ENCODE peak calls at places on chromosomes 7 and 10, in eight cellular contexts. J is colonic mucosa, V is fibroblast of lung, P is A549, L is kidney epithelial cell, A is ovary, E is upper lobe of right lung, I is left ventricle myocardium inferior. Y is an unnamed sample.

GRCh38 chr7:158828343-158829020 is 827 bp downstream of the ESYT2 start:
- DNase-seq in J (peak), V (peak), P (peak), L (no peak), A (peak), E (peak), I (peak), Y (no peak)

GRCh38 chr10:44045020-44045419 is 339.9 kb downstream of the CXCL12 start:
- DNase-seq in J (no peak), V (no peak), P (no peak), L (no peak), A (no peak), E (no peak), I (peak), Y (no peak)

GRCh38 chr7:30979027-30979426 is 15.3 kb downstream of the GHRHR start:
- DNase-seq in J (no peak), V (no peak), P (no peak), L (no peak), A (no peak), E (no peak), I (no peak), Y (no peak)

GRCh38 chr10:15300697-15301096 is 70.4 kb downstream of the FAM171A1 start:
- DNase-seq in J (no peak), V (no peak), P (no peak), L (no peak), A (no peak), E (no peak), I (no peak), Y (no peak)

GRCh38 chr7:151008143-151008510 is 16.2 kb downstream of the ATG9B start:
- DNase-seq in J (no peak), V (no peak), P (no peak), L (no peak), A (peak), E (no peak), I (no peak), Y (no peak)

GRCh38 chr7:76428868-76429805 is 4.4 kb downstream of the ZP3 start:
- DNase-seq in J (no peak), V (no peak), P (no peak), L (no peak), A (no peak), E (no peak), I (no peak), Y (no peak)

GRCh38 chr10:132411561-132412253 is 14.7 kb downstream of the PWWP2B start:
- DNase-seq in J (peak), V (peak), P (no peak), L (no peak), A (no peak), E (peak), I (no peak), Y (no peak)

GRCh38 chr10:61628875-61629513 is 33.7 kb upstream of the CABCOCO1 start:
- DNase-seq in J (no peak), V (peak), P (peak), L (peak), A (peak), E (no peak), I (no peak), Y (peak)

GRCh38 chr10:104080762-104081161 is 4.9 kb downstream of the COL17A1 start:
- DNase-seq in J (no peak), V (peak), P (peak), L (no peak), A (no peak), E (no peak), I (no peak), Y (no peak)

GRCh38 chr10:92517034-92517655 is 56.7 kb downstream of the IDE start:
- DNase-seq in J (peak), V (peak), P (peak), L (peak), A (peak), E (no peak), I (no peak), Y (peak)

GRCh38 chr7:51029586-51030230 is 247.0 kb upstream of the GRB10 start:
- DNase-seq in J (no peak), V (peak), P (no peak), L (no peak), A (no peak), E (no peak), I (no peak), Y (no peak)

GRCh38 chr7:81190997-81191747 is 272.3 kb upstream of the SEMA3C start:
- DNase-seq in J (no peak), V (peak), P (peak), L (peak), A (no peak), E (no peak), I (no peak), Y (peak)

GRCh38 chr7:151761256-151761655 is 115.7 kb downstream of the PRKAG2 start:
- DNase-seq in J (peak), V (no peak), P (no peak), L (no peak), A (no peak), E (no peak), I (no peak), Y (no peak)

DNA sequence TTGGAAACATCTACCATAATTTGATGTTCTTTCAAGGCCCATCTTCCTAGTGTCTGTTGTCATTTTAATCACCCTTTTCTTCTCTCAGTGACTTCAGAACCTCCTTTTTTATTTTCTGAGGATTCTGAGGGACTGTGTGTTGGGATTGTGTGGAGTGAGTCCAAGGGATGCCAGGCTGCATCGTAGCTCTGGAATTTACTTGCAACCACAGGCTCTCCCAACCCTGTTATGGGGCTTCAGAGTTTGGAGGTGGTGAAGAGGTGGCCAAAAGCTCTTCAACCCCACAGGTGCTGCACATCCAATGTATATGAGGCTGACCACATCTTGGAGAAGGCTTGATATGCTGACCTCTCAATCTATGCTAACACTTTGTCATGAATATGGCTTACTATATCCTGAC is 79.5 kb upstream of the GPR141 start:
- DNase-seq in J (no peak), V (no peak), P (no peak), L (no peak), A (no peak), E (no peak), I (no peak), Y (no peak)
- H3K4me3 ChIP-seq in J (no peak), V (no peak), P (no peak), L (no peak), A (no peak), E (no peak), I (no peak), Y (no peak)

GRCh38 chr7:117715784-117716445 is 157.3 kb downstream of the CTTNBP2 start:
- DNase-seq in J (peak), V (peak), P (peak), L (peak), A (no peak), E (no peak), I (no peak), Y (no peak)
- TF ChIP-seq CTCF in J (peak), V (peak), P (peak), L (peak), A (no peak), E (peak), I (peak), Y (peak)

GRCh38 chr10:120979435-120980315 is 128.5 kb downstream of the WDR11 start:
- DNase-seq in J (peak), V (peak), P (peak), L (no peak), A (no peak), E (peak), I (no peak), Y (no peak)
- H3K4me3 ChIP-seq in J (peak), V (no peak), P (peak), L (peak), A (peak), E (peak), I (peak), Y (peak)

GRCh38 chr7:26345837-26346236 is 54.2 kb downstream of the SNX10 start:
- DNase-seq in J (no peak), V (no peak), P (no peak), L (no peak), A (no peak), E (no peak), I (no peak), Y (no peak)
- TF ChIP-seq CTCF in J (no peak), V (no peak), P (no peak), L (no peak), A (no peak), E (no peak), I (no peak), Y (no peak)

GRCh38 chr7:99562832-99563231 is 4.4 kb downstream of the ZNF655 start:
- DNase-seq in J (peak), V (peak), P (peak), L (peak), A (no peak), E (no peak), I (no peak), Y (peak)
- H3K4me3 ChIP-seq in J (no peak), V (no peak), P (peak), L (no peak), A (no peak), E (no peak), I (no peak), Y (no peak)

DNA sequence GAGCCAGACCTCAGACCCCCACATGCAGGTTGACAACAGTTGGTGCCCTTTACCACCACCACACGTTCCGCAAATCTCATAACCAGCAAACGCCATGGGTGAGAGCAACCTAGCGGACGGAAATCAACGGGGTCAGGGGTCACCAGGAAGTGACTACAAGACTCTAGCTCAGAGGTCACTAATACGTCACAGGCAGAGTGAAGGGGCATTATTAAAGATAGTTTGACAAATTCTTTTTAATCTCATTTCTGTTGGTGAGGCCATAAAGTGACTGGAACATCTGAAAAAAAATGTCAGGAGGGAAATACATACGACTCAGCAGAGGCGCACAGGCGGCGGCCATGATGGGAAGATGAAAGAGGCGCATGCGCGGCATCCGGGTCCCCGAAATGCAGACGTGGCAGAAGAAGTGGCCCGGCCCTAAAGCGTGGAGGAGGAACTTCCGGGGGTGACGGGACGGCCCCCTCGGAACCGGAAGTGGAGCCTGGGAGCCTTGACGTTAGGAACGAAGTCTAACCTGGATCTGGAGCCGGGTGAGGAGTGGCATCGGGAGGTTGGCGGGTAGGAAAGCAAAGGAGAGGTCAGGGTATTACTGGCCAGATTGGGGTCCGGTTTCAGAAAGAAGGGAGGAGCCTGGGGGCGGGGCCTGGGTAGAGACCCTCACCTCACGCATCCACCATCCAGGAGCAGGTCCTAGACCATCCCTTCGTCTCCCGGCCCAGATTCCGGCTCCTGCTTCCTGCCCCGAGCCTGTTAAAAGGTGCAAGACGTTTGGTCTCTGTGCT is at the start of gene SEC24C:
- DNase-seq in J (peak), V (peak), P (peak), L (peak), A (peak), E (peak), I (peak), Y (peak)
- TF ChIP-seq CTCF in J (no peak), V (no peak), P (no peak), L (no peak), A (peak), E (no peak), I (no peak), Y (peak)

GRCh38 chr10:1635340-1635739 is 102.0 kb downstream of the ADARB2 start:
- DNase-seq in J (no peak), V (no peak), P (no peak), L (no peak), A (no peak), E (no peak), I (no peak), Y (no peak)

GRCh38 chr10:1632596-1632995 is 104.7 kb downstream of the ADARB2 start:
- DNase-seq in J (no peak), V (no peak), P (no peak), L (no peak), A (no peak), E (no peak), I (no peak), Y (no peak)

GRCh38 chr10:1634239-1634638 is 103.1 kb downstream of the ADARB2 start:
- DNase-seq in J (no peak), V (no peak), P (no peak), L (no peak), A (no peak), E (no peak), I (no peak), Y (no peak)

GRCh38 chr10:1632141-1632540 is 105.2 kb downstream of the ADARB2 start:
- DNase-seq in J (no peak), V (no peak), P (no peak), L (no peak), A (no peak), E (no peak), I (no peak), Y (no peak)

GRCh38 chr10:1633783-1634182 is 103.5 kb downstream of the ADARB2 start:
- DNase-seq in J (no peak), V (no peak), P (no peak), L (no peak), A (no peak), E (no peak), I (no peak), Y (no peak)
- H3K4me3 ChIP-seq in J (no peak), V (no peak), P (no peak), L (no peak), A (no peak), E (no peak), I (no peak), Y (no peak)

DNA sequence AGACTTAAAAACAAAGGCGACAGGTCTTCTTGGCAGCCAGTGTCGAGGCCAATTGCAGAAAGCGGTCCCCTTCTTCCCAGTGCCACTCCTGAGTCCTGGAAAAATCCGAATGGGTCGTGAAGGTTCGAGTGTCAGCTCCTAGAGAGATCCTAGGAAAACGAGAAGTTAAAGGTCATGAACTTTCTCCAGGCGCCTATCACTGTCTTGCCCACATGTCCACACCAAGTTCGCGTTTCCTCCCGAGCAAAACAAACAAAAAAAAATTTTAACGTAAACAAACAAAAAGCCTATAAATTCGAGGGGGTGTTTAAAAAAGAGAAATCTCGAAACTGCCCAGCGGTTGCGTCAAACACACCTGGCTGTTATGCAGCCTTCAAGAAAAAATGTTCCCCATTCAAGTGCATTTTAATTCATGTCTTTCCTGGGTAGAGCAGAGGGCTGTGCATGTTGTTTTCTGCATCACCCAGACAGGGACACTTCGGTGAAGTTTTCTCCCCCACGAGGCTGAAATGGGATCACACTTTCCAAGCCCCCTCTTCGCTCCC is 1.5 kb downstream of the ARHGAP21 start:
- DNase-seq in J (no peak), V (peak), P (peak), L (no peak), A (no peak), E (no peak), I (no peak), Y (no peak)
- TF ChIP-seq CTCF in J (no peak), V (no peak), P (no peak), L (no peak), A (no peak), E (no peak), I (no peak), Y (no peak)

DNA sequence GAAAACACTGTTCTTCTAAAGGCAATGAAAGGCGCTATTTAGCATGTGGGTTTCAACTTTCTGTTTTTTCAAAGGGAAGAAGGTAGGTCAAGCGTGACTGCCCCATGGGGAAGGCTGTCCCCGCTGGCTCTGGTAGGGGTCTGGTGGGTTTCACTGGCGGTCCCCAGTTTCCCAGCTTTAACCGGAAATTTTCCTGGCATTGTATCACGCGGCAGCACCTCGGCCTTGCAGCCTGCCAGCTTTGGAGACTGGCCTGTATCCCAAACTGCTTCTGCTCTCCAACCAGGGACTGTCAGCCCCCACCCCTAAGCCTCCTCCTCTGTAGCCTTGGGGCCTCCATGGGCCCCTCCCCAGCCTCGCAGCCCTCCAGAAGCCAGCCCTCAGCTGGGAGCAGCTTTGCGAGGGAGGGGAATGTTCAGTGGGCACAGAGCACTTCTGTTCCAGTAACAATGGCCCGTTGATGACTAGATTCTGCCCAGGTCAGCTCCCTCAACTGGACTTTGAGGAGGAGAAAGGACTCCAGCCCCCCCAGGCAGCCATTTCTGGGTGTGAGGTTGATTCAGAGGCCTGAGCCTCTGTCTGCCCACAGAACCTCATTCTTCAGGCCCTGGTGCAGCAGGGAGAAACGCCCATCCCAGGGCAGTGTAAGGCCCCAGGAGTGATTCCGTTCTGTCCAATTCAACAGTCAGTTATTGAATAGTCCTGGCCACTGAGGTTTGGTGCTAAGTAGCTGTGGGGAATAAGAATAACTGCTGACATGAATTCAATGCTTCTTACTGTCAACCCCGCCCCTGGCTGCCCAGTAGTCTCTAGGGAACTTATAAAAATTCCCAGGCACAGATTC is 17.1 kb downstream of the CHST3 start:
- DNase-seq in J (no peak), V (peak), P (no peak), L (no peak), A (peak), E (no peak), I (no peak), Y (no peak)
- H3K4me3 ChIP-seq in J (no peak), V (no peak), P (no peak), L (no peak), A (no peak), E (no peak), I (no peak), Y (no peak)

GRCh38 chr10:30751678-30752331 is 122.3 kb upstream of the LYZL2 start:
- DNase-seq in J (peak), V (peak), P (peak), L (no peak), A (no peak), E (peak), I (peak), Y (no peak)
- TF ChIP-seq CTCF in J (peak), V (peak), P (peak), L (peak), A (no peak), E (peak), I (peak), Y (peak)